ENCODE peak calls at places on chromosomes 12 and 14, in eight cellular contexts. K is CD4-positive, CD25-positive, alpha-beta regulatory T cell; I is anterior cingulate cortex; X is B cell; A is AG20443; P is MM.1S; W is left ventricle myocardium inferior; V is activated T-helper 1 cell treated with Interleukin-2 at 50 U/mL for 16 hours. J is an unnamed sample.

GRCh38 chr14:50037837-50038236 is 78.5 kb downstream of the VCPKMT start:
- DNase-seq in K (no peak), I (no peak), X (no peak), A (peak; percentile 43), P (no peak), W (no peak), V (no peak), J (no peak)

GRCh38 chr12:88914967-88915366 is 334.7 kb upstream of the KITLG start:
- DNase-seq in K (no peak), I (no peak), X (no peak), A (no peak), P (no peak), W (no peak), V (no peak), J (no peak)

GRCh38 chr14:61567838-61568571 is 127.3 kb upstream of the HIF1A start:
- DNase-seq in K (no peak), I (no peak), X (no peak), A (no peak), P (no peak), W (no peak), V (no peak), J (peak; percentile 62)

GRCh38 chr14:52876806-52877205 is 74.0 kb downstream of the FERMT2 start:
- DNase-seq in K (no peak), I (no peak), X (no peak), A (no peak), P (no peak), W (no peak), V (no peak), J (no peak)

GRCh38 chr14:106372870-106373657 is 846.7 kb downstream of the TMEM121 start:
- DNase-seq in K (peak; percentile 80), I (no peak), X (peak; percentile 79), A (no peak), P (peak; percentile 76), W (peak; percentile 21), V (peak; percentile 62), J (peak; percentile 77)

GRCh38 chr14:32932302-32932920 is 6.3 kb upstream of the NPAS3 start:
- DNase-seq in K (no peak), I (no peak), X (no peak), A (no peak), P (no peak), W (no peak), V (no peak), J (no peak)

GRCh38 chr14:54564071-54564798 is 2.7 kb upstream of the SAMD4A start:
- DNase-seq in K (peak; percentile 72), I (no peak), X (no peak), A (no peak), P (peak; percentile 31), W (no peak), V (no peak), J (peak; percentile 53)

GRCh38 chr12:117685115-117685926 is 283.5 kb downstream of the KSR2 start:
- DNase-seq in K (no peak), I (no peak), X (no peak), A (peak; percentile 81), P (no peak), W (no peak), V (no peak), J (peak; percentile 3)

GRCh38 chr14:105317546-105317945 is 3.0 kb downstream of the PACS2 start:
- DNase-seq in K (no peak), I (no peak), X (no peak), A (peak; percentile 83), P (no peak), W (peak; percentile 40), V (no peak), J (no peak)